ENCODE peak calls at places on chromosome 7, in ten cellular contexts. E is hepatocyte, N is SJSA1, Q is PC-3, C is heart right ventricle, B is HCT116, L is K562, Y is left ventricle myocardium inferior, K is esophagus squamous epithelium, T is endodermal cell. I is an unnamed sample. For H3K9me3 and H3K4me1, the result is how much of the 10 kb centered on the place peaks cover.

GRCh38 chr7:149598721-149599308 is 101.2 kb upstream of the ZNF746 start:
- DNase-seq in E (peak), B (peak), Q (peak), L (peak), T (peak), N (no peak), K (no peak), Y (no peak), C (no peak), I (peak)

GRCh38 chr7:120060875-120061274 is 212.1 kb upstream of the KCND2 start:
- DNase-seq in E (no peak), B (no peak), L (no peak), N (no peak), Q (no peak), T (no peak), K (no peak), Y (no peak), C (no peak), I (no peak)

GRCh38 chr7:16347461-16348192 is 73.7 kb downstream of the CRPPA start:
- DNase-seq in Y (no peak), T (no peak), L (no peak), Q (peak), C (no peak), N (peak), E (peak), B (no peak), K (no peak), I (no peak)

GRCh38 chr7:102097601-102098161 is 189.0 kb upstream of the SH2B2 start:
- DNase-seq in K (no peak), B (peak), L (no peak), Y (no peak), T (peak), Q (peak), N (no peak), C (no peak), E (peak), I (no peak)

GRCh38 chr7:149490083-149490482 is 7.5 kb downstream of the ZNF746 start:
- DNase-seq in N (no peak), K (no peak), Q (no peak), T (no peak), Y (no peak), C (no peak), B (no peak), E (no peak), L (no peak), I (no peak)

GRCh38 chr7:18570890-18571478 is 75.4 kb downstream of the HDAC9 start:
- DNase-seq in N (peak), C (no peak), E (peak), Q (peak), K (no peak), Y (no peak), L (no peak), B (peak), T (no peak), I (peak)

GRCh38 chr7:101017099-101017777 is 2.6 kb upstream of the MUC17 start:
- DNase-seq in L (peak), B (no peak), K (no peak), Q (peak), C (peak), E (peak), T (peak), N (peak), Y (peak), I (peak)

GRCh38 chr7:99224263-99224947 is 16.5 kb upstream of the KPNA7 start:
- DNase-seq in T (no peak), N (peak), E (peak), L (peak), Q (peak), B (peak), C (no peak), Y (no peak), K (no peak), I (peak)

GRCh38 chr7:130084037-130084875 is 13.9 kb downstream of the KLHDC10 start:
- DNase-seq in L (peak), Q (peak), N (no peak), T (no peak), B (no peak), E (no peak), C (no peak), Y (no peak), K (no peak), I (no peak)

GRCh38 chr7:148434181-148434769 is 156.3 kb upstream of the C7orf33 start:
- DNase-seq in N (no peak), B (no peak), L (no peak), Y (no peak), Q (no peak), C (no peak), E (no peak), K (no peak), T (no peak), I (no peak)

GRCh38 chr7:78179827-78180226 is 381.3 kb downstream of the PHTF2 start:
- DNase-seq in B (no peak), K (no peak), N (no peak), L (no peak), C (no peak), Y (no peak), Q (no peak), T (no peak), E (no peak), I (no peak)

GRCh38 chr7:139774376-139774775 is 3.4 kb downstream of the HIPK2 start:
- DNase-seq in L (no peak), C (no peak), Y (no peak), T (no peak), K (no peak), N (peak), B (no peak), Q (peak), E (no peak), I (no peak)

GRCh38 chr7:129832701-129833227 is 120.0 kb downstream of the UBE2H start:
- DNase-seq in Y (no peak), T (no peak), L (no peak), K (no peak), E (no peak), C (no peak), N (no peak), B (no peak), Q (no peak), I (no peak)

GRCh38 chr7:10931161-10931560 is 42.5 kb upstream of the PHF14 start:
- DNase-seq in L (no peak), Q (no peak), B (no peak), Y (no peak), N (no peak), K (no peak), E (no peak), C (no peak), T (no peak), I (no peak)

GRCh38 chr7:151628846-151629604 is 109.3 kb upstream of the RHEB start:
- DNase-seq in T (peak), K (no peak), Y (no peak), B (no peak), N (no peak), C (no peak), Q (no peak), E (no peak), L (no peak), I (no peak)

GRCh38 chr7:66748791-66749190 is 8.3 kb downstream of the RABGEF1 start:
- DNase-seq in B (no peak), K (no peak), C (peak), E (no peak), L (no peak), T (no peak), Y (peak), Q (no peak), N (no peak), I (no peak)

GRCh38 chr7:75866497-75867389 is 12.1 kb upstream of the RHBDD2 start:
- DNase-seq in E (peak), Y (peak), C (peak), B (peak), T (peak), K (no peak), Q (peak), N (peak), L (peak), I (peak)

GRCh38 chr7:135756191-135756590 is 7.6 kb upstream of the FAM180A start:
- DNase-seq in T (no peak), E (no peak), Y (no peak), N (no peak), Q (no peak), L (no peak), C (no peak), B (no peak), K (no peak), I (no peak)

GRCh38 chr7:16512097-16512496 is 14.5 kb upstream of the LRRC72 start:
- DNase-seq in C (no peak), T (peak), K (no peak), Q (no peak), Y (no peak), L (no peak), N (no peak), B (no peak), E (no peak), I (no peak)

GRCh38 chr7:100825760-100826545 is 1.4 kb downstream of the EPHB4 start:
- DNase-seq in Q (peak), B (no peak), E (peak), N (peak), K (no peak), C (no peak), Y (no peak), L (peak), T (peak), I (no peak)

GRCh38 chr7:87479951-87480350 is 4.5 kb upstream of the ABCB4 start:
- DNase-seq in K (no peak), L (no peak), B (no peak), T (no peak), N (peak), Q (no peak), Y (no peak), E (no peak), C (no peak), I (no peak)

GRCh38 chr7:82605247-82605864 is 161.8 kb upstream of the CACNA2D1 start:
- DNase-seq in B (peak), Q (peak), L (peak), N (peak), C (peak), E (peak), Y (no peak), T (peak), K (no peak), I (peak)

GRCh38 chr7:2037805-2038635 is 194.7 kb downstream of the MAD1L1 start:
- DNase-seq in Y (peak), K (no peak), T (no peak), E (no peak), N (peak), B (no peak), L (no peak), C (peak), Q (no peak), I (peak)

GRCh38 chr7:142669074-142669654 is 80.1 kb upstream of the PRSS1 start:
- DNase-seq in K (no peak), C (no peak), L (peak), Y (no peak), N (peak), T (no peak), B (no peak), Q (peak), E (peak), I (no peak)

GRCh38 chr7:50119815-50120637 is 27.0 kb upstream of the ZPBP start:
- DNase-seq in Q (peak), E (peak), C (no peak), N (no peak), K (no peak), L (peak), T (peak), B (no peak), Y (no peak), I (peak)

GRCh38 chr7:8365499-8366110 is 67.8 kb upstream of the NXPH1 start:
- DNase-seq in E (peak), L (peak), K (no peak), B (peak), Q (peak), T (no peak), C (no peak), Y (no peak), N (no peak), I (peak)

GRCh38 chr7:94393251-94393758 is 1.4 kb upstream of the COL1A2 start:
- DNase-seq in B (no peak), N (peak), E (peak), T (peak), Y (peak), L (no peak), C (peak), Q (no peak), K (no peak), I (no peak)

GRCh38 chr7:100711369-100711768 is 5.4 kb downstream of the POP7 start:
- DNase-seq in N (no peak), K (no peak), Y (no peak), Q (no peak), C (no peak), L (no peak), E (no peak), T (no peak), B (no peak), I (no peak)

GRCh38 chr7:2680256-2680655 is 7.7 kb upstream of the AMZ1 start:
- DNase-seq in B (no peak), K (no peak), L (no peak), Q (no peak), N (no peak), Y (no peak), E (no peak), C (no peak), T (peak), I (no peak)

GRCh38 chr7:44065431-44066110 is at the start of gene PGAM2:
- DNase-seq in B (no peak), C (peak), K (no peak), E (no peak), Y (peak), Q (no peak), T (peak), L (no peak), N (no peak), I (peak)

GRCh38 chr7:47795631-47796030 is 152.6 kb downstream of the PKD1L1 start:
- DNase-seq in B (no peak), L (no peak), Y (no peak), T (peak), E (no peak), C (no peak), N (peak), Q (no peak), K (no peak), I (no peak)

GRCh38 chr7:19213746-19214145 is 68.5 kb upstream of the FERD3L start:
- DNase-seq in N (no peak), Y (no peak), T (no peak), B (no peak), E (no peak), Q (no peak), K (no peak), L (no peak), C (no peak), I (no peak)

GRCh38 chr7:78296689-78297371 is 498.3 kb downstream of the PHTF2 start:
- DNase-seq in T (no peak), Y (no peak), C (no peak), K (no peak), B (no peak), Q (peak), E (no peak), N (no peak), L (no peak), I (no peak)

GRCh38 chr7:47418910-47419309 is 163.0 kb downstream of the TNS3 start:
- DNase-seq in C (no peak), E (no peak), L (no peak), T (no peak), K (no peak), Y (no peak), B (no peak), Q (no peak), N (no peak), I (no peak)

GRCh38 chr7:76397409-76398183 is 11.9 kb downstream of the SSC4D start:
- DNase-seq in N (no peak), B (no peak), C (peak), K (peak), Y (peak), Q (peak), L (peak), E (no peak), T (peak), I (peak)

GRCh38 chr7:82294258-82294855 is 149.2 kb downstream of the CACNA2D1 start:
- DNase-seq in Y (no peak), L (no peak), T (no peak), Q (no peak), B (no peak), N (no peak), E (no peak), K (no peak), C (no peak), I (no peak)

GRCh38 chr7:73329861-73330581 is 2.1 kb downstream of the FKBP6 start:
- DNase-seq in L (no peak), T (no peak), K (no peak), C (no peak), Y (no peak), Q (no peak), N (peak), E (peak), B (no peak), I (no peak)

GRCh38 chr7:55624813-55625212 is 52.5 kb upstream of the VOPP1 start:
- DNase-seq in B (no peak), N (no peak), C (no peak), K (no peak), T (no peak), E (no peak), L (no peak), Q (no peak), Y (no peak), I (no peak)
- H3K9me3 ChIP-seq in B (under half), N (under half), C (under half), K (under half), T (under half), E (under half), L (under half), Q (under half), Y (under half), I (under half)

DNA sequence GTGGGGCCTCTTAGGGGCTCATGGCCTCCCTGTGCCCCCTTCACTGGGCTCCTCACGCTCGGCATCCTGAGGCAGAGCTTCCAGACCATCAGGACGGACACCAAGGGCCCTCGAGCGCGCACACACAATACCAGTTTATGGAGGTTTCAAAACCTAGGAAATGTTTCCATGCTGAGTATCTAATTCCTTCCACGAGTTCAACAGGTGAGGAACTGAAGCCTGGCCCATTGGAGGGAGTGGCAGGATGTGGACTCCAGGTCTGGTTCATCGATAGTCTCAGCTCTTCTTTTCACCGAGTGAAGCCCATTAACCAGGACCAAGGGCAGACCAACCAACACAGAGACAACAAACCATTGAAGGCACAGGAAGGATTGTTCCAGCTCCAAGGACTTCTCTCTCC is 336.7 kb upstream of the SHH start:
- DNase-seq in C (no peak), L (no peak), E (no peak), T (peak), Q (no peak), K (no peak), B (no peak), N (no peak), Y (no peak), I (no peak)
- H3K4me1 ChIP-seq in C (under half), L (under half), E (under half), T (under half), Q (under half), K (under half), B (under half), N (under half), Y (under half), I (under half)

DNA sequence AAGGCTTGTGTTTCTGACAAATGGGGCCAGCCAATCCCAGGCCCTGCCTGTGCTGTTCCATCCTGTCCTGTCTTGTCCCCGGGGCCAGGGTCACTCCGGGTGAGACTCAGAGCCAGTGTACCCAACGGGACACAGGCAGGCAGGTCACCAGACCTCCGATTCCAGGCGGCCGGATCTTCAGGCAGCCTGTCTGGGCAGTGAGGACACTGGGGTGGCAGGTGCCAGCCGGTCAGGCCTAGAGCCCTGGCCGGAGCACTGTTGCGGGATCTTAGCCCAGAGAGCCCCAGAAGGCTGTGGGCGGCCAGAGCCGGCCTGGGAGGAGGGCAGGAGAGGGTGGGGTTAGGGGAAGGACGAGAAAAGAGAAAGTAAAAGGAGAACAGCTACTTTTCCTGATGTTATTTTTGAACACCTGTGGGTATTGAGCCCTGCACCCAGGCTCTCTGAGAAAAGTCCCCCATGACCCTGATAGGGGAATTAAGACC is 134.3 kb upstream of the TNRC18 start:
- DNase-seq in T (no peak), K (no peak), N (no peak), L (peak), Q (no peak), C (peak), E (peak), Y (peak), B (no peak), I (no peak)
- H3K4me3 ChIP-seq in T (no peak), K (peak), N (no peak), L (no peak), Q (no peak), C (peak), E (no peak), Y (peak), B (no peak), I (no peak)

DNA sequence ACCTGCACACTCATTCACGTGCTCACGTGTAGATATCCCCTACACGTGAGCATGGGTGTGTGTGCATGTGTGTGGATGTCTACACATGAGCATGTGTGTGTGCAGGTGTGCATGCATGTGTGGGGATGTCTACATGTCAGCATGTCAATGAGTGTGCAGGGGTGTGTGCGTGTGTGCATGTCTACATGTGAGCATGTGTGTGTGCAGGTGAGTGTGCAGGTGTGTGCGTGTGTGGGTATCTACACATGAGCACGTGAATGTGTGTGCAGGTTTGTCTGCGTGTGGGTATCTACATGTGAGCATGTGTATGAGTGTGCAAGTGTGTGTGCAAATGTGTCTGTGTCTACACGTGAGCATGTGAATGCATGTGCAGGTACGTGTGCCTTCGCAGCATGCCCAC is 274.8 kb downstream of the PTPRN2 start:
- DNase-seq in E (no peak), L (no peak), Y (no peak), N (no peak), B (no peak), C (no peak), K (no peak), Q (no peak), T (no peak), I (no peak)
- H3K9me3 ChIP-seq in E (under half), L (under half), Y (under half), N (under half), B (under half), C (under half), K (under half), Q (under half), T (half or more), I (under half)

DNA sequence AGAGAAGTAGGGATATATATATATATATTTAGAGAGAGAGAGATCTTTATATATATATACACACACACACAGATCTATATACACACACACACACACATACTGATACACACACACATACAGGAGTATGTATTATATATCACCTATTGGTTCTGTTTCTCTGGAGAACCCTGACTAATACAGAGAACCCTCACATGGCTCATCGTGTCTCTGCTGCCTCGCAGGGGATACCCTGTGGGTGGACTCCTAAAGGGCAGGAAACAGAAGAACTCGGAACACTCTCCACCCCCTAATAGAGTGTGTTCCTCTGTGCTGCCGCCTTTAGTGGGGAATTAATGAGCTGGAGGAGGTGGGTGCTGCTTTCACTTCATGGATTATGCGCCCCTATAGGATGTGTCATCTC is 86.6 kb downstream of the NPY start:
- DNase-seq in E (no peak), Y (no peak), B (no peak), K (no peak), C (no peak), L (no peak), T (no peak), Q (no peak), N (no peak), I (no peak)
- H3K4me1 ChIP-seq in E (under half), Y (under half), B (under half), K (under half), C (under half), L (under half), T (under half), Q (under half), N (under half), I (under half)

DNA sequence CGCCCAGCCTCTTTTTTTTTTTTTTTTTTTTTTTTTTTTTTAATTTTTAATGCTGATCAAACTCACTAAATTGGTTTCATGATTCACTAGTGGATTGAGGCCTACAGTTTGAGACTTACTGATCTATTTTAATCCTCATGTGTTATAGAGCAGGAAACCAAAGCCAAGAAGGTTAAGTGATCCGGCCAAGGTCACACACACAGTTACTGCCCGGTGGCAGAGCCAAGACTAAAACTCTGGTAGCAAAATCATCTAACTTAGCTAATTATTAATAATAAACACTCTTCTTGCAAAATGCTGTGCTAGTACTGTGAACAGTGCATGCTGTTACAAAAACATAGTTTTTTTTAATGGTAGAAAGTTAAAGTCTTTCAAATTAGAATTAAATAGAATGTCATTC is 188.3 kb upstream of the NFE2L3 start:
- DNase-seq in C (no peak), T (no peak), K (no peak), Y (no peak), L (no peak), B (no peak), E (no peak), N (no peak), Q (no peak), I (no peak)
- H3K4me3 ChIP-seq in C (no peak), T (no peak), K (no peak), Y (no peak), L (no peak), B (no peak), E (no peak), N (no peak), Q (no peak), I (no peak)